ENCODE peak calls at places on chromosomes 2 and 18, in six cellular contexts. I, V, M, Q, S and X are unnamed samples.

GRCh38 chr2:54226224-54226623 is 29.8 kb downstream of the TSPYL6 start:
- DNase-seq in I (no peak), V (no peak), M (peak; percentile 41), Q (no peak), S (no peak), X (no peak)

GRCh38 chr2:2573658-2574293 is 242.7 kb upstream of the MYT1L start:
- DNase-seq in I (peak; percentile 7), V (no peak), M (peak; percentile 0), Q (no peak), S (no peak), X (no peak)

GRCh38 chr18:62610509-62611394 is 87.9 kb downstream of the ZCCHC2 start:
- DNase-seq in I (no peak), V (peak; percentile 57), M (no peak), Q (no peak), S (no peak), X (no peak)

GRCh38 chr2:69493268-69493667 is 56.0 kb upstream of the NFU1 start:
- DNase-seq in I (no peak), V (peak; percentile 30), M (no peak), Q (no peak), S (peak; percentile 54), X (no peak)

GRCh38 chr18:9153281-9153680 is 16.7 kb downstream of the ANKRD12 start:
- DNase-seq in I (no peak), V (no peak), M (peak; percentile 41), Q (no peak), S (no peak), X (no peak)

GRCh38 chr2:26344581-26345283 is 1.2 kb upstream of the SELENOI start:
- DNase-seq in I (no peak), V (peak; percentile 67), M (peak; percentile 25), Q (no peak), S (peak; percentile 62), X (no peak)

GRCh38 chr2:121184248-121184862 is 100.6 kb downstream of the TFCP2L1 start:
- DNase-seq in I (no peak), V (no peak), M (no peak), Q (peak; percentile 60), S (no peak), X (no peak)

GRCh38 chr18:984004-984403 is 79.3 kb downstream of the ADCYAP1 start:
- DNase-seq in I (no peak), V (no peak), M (no peak), Q (no peak), S (no peak), X (no peak)

GRCh38 chr18:79432376-79433120 is 36.8 kb downstream of the NFATC1 start:
- DNase-seq in I (no peak), V (no peak), M (no peak), Q (no peak), S (no peak), X (no peak)

GRCh38 chr2:174553811-174554493 is 43.7 kb downstream of the WIPF1 start:
- DNase-seq in I (peak; percentile 78), V (no peak), M (no peak), Q (no peak), S (no peak), X (no peak)

GRCh38 chr2:238525990-238526389 is 99.3 kb downstream of the ASB1 start:
- DNase-seq in I (no peak), V (no peak), M (no peak), Q (no peak), S (no peak), X (no peak)

GRCh38 chr2:233082934-233083755 is 23.0 kb downstream of the INPP5D start:
- DNase-seq in I (peak; percentile 48), V (no peak), M (no peak), Q (peak; percentile 66), S (peak; percentile 34), X (no peak)

GRCh38 chr18:66694857-66695256 is 91.0 kb upstream of the CDH19 start:
- DNase-seq in I (no peak), V (no peak), M (no peak), Q (no peak), S (no peak), X (no peak)

GRCh38 chr2:26770986-26771586 is 7.0 kb downstream of the SLC35F6 start:
- DNase-seq in I (peak; percentile 44), V (peak; percentile 70), M (peak; percentile 96), Q (no peak), S (no peak), X (peak; percentile 44)

GRCh38 chr2:223835701-223836532 is 1.5 kb downstream of the AP1S3 start:
- DNase-seq in I (peak; percentile 91), V (peak; percentile 24), M (no peak), Q (no peak), S (no peak), X (no peak)

GRCh38 chr2:166610180-166610919 is 116.3 kb upstream of the SCN7A start:
- DNase-seq in I (no peak), V (peak; percentile 77), M (no peak), Q (no peak), S (no peak), X (no peak)

GRCh38 chr2:28648671-28649395 is 102.8 kb upstream of the PPP1CB start:
- DNase-seq in I (no peak), V (no peak), M (no peak), Q (no peak), S (no peak), X (no peak)

GRCh38 chr2:94871226-94872087 is at the start of gene TEKT4:
- DNase-seq in I (no peak), V (peak; percentile 56), M (no peak), Q (no peak), S (peak; percentile 33), X (no peak)

GRCh38 chr2:71461304-71461671 is 7.9 kb downstream of the DYSF start:
- DNase-seq in I (no peak), V (no peak), M (no peak), Q (no peak), S (no peak), X (no peak)

GRCh38 chr2:116980354-116980753 is 834.1 kb upstream of the DDX18 start:
- DNase-seq in I (no peak), V (peak; percentile 14), M (no peak), Q (no peak), S (no peak), X (no peak)

GRCh38 chr2:202588647-202589581 is 45.9 kb upstream of the FAM117B start:
- DNase-seq in I (peak; percentile 86), V (peak; percentile 97), M (peak; percentile 78), Q (no peak), S (peak; percentile 69), X (no peak)

DNA sequence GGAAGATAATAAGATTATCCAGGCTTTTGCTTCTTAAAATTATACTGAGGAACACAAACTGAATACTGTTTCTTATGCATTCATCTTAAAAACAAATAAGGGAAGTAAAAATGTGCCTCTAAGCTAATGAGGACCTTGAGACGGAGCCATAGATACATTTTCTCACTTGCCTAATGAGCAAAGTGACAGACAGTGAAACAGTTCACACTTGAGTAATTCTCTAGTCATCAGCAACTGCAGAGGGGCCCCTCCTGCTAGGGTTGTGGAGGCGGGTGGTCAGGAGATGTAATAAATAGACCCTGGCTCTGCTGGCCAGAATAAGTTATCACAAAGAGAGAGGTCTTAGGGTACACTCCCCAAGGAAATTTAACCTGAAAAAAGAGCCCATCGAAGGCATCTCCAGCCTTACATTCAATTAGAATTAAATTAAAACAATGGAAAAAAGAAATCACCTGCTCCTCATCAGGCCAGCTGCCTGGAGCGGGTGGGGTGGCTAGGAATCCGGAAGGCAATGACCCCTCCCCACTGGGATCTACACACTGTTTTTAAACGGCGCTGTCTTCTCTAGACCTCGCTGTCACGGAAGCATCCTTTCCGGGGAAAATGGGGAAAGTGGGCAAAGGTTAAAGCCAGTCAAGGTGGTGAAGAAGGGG is 32.6 kb upstream of the INSIG2 start:
- DNase-seq in I (peak; percentile 76), V (no peak), M (no peak), Q (no peak), S (no peak), X (no peak)
- TF ChIP-seq CTCF in I (no peak), V (no peak), M (no peak), Q (no peak), S (no peak), X (no peak)

GRCh38 chr2:182972548-182972942 is 65.7 kb downstream of the NCKAP1 start:
- DNase-seq in I (no peak), V (no peak), M (no peak), Q (no peak), S (no peak), X (no peak)
- H3K4me3 ChIP-seq in I (no peak overlapping the region), V (no peak overlapping the region), M (no peak overlapping the region), Q (no peak overlapping the region), S (no peak overlapping the region), X (no peak overlapping the region)

DNA sequence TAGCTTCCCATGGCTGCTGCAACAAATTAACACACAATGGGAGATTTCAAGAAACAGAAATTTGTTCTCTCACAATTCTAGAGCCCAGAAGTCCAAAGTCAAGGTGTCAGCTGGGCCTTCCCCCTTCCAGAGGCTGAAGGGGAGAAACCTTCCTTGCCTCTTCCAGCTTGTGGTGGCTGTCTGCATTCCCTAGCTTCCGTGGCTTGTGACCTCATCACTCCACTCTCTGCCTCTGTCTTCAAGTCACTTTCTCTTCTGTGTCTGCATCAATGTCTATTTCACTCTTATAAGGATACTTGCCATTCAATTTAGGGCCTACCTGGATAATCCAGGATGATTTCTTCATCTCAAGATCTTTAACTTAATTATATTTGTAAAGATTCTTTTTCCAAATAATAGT is 16.8 kb upstream of the SRBD1 start:
- DNase-seq in I (no peak), V (no peak), M (peak; percentile 27), Q (no peak), S (no peak), X (no peak)
- TF ChIP-seq CTCF in I (no peak), V (no peak), M (no peak), Q (no peak), S (no peak), X (no peak)

DNA sequence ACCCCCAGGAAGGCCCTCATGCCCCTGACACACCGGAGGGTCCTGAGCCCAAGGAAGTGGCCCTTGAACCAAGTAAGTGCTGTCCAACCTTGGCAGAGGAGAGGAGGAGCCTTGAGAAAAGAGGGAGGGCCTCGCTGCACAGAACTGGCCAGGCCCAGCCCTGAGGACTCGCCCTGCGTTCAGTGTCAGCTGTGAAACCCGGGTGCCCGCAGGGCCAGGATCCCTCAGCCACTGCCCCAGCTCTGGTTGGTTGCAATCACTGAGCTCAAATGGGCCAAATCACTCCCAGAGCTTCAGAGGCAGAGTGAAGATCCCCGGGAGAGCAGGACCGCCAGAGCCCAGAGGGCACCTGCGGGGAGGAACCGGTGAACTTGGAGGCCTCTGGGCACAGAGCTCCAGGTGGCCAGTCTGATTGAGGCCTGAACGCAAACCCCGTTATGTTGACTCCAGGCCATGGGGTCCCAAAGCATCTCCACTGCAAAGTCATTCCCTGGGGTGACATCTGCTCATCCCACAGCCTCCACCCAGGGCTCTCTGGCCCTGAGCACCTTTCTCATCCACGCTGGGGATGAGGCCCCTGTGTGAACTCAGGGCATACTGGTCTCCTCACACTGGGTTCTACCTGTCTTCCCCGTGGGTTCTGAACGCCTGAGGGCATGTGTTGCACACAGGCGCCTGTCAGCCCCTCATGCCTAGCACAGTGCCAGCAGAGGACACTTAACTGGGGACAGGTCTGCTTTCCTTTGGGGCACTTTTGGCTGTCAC is 11.9 kb downstream of the GBX2 start:
- DNase-seq in I (no peak), V (no peak), M (no peak), Q (peak; percentile 60), S (no peak), X (no peak)
- H3K4me3 ChIP-seq in I (no peak overlapping the region), V (no peak overlapping the region), M (no peak overlapping the region), Q (no peak overlapping the region), S (no peak overlapping the region), X (no peak overlapping the region)